ENCODE peak calls at places on chromosomes 13 and 19, in four cellular contexts. N, Q, Z and B are unnamed samples.

GRCh38 chr13:113086031-113086750 is 19.4 kb upstream of the F7 start:
- DNase-seq in N (no peak), Q (no peak), Z (no peak), B (no peak)

GRCh38 chr13:102172406-102172805 is 229.4 kb downstream of the FGF14 start:
- DNase-seq in N (no peak), Q (no peak), Z (no peak), B (no peak)

GRCh38 chr19:19409235-19410030 is 4.0 kb downstream of the GATAD2A start:
- DNase-seq in N (no peak), Q (no peak), Z (no peak), B (no peak)

GRCh38 chr19:39590265-39590664 is 12.1 kb upstream of the LGALS13 start:
- DNase-seq in N (no peak), Q (peak), Z (no peak), B (peak)

GRCh38 chr13:24528816-24529398 is 16.3 kb upstream of the PARP4 start:
- DNase-seq in N (no peak), Q (no peak), Z (no peak), B (no peak)

GRCh38 chr13:98835156-98835555 is 82.7 kb upstream of the SLC15A1 start:
- DNase-seq in N (no peak), Q (no peak), Z (no peak), B (no peak)

GRCh38 chr13:93227280-93227905 is 786 bp downstream of the GPC6 start:
- DNase-seq in N (peak), Q (peak), Z (no peak), B (no peak)

GRCh38 chr19:41352609-41353465 is 885 bp downstream of the TGFB1 start:
- DNase-seq in N (peak), Q (peak), Z (peak), B (peak)

GRCh38 chr19:1259206-1259872 is 9.8 kb upstream of the CIRBP start:
- DNase-seq in N (peak), Q (peak), Z (no peak), B (no peak)

GRCh38 chr13:84609716-84610115 is 727.4 kb upstream of the SLITRK1 start:
- DNase-seq in N (no peak), Q (peak), Z (no peak), B (no peak)

GRCh38 chr19:54247106-54247930 is 4.7 kb upstream of the LILRA6 start:
- DNase-seq in N (no peak), Q (no peak), Z (no peak), B (no peak)

GRCh38 chr13:42036711-42037110 is 11.7 kb upstream of the DGKH start:
- DNase-seq in N (no peak), Q (no peak), Z (no peak), B (no peak)

GRCh38 chr13:105925496-105925895 is 610.0 kb downstream of the EFNB2 start:
- DNase-seq in N (no peak), Q (peak), Z (no peak), B (no peak)

GRCh38 chr13:95355491-95355890 is 54.2 kb upstream of the ABCC4 start:
- DNase-seq in N (no peak), Q (peak), Z (no peak), B (no peak)

GRCh38 chr13:28761586-28761985 is 42.8 kb upstream of the SLC46A3 start:
- DNase-seq in N (no peak), Q (no peak), Z (no peak), B (no peak)

GRCh38 chr19:27746691-27747380 is 1466.1 kb downstream of the UQCRFS1 start:
- DNase-seq in N (no peak), Q (peak), Z (peak), B (peak)

GRCh38 chr19:51712461-51713081 is 11.2 kb downstream of the HAS1 start:
- DNase-seq in N (no peak), Q (peak), Z (peak), B (no peak)

GRCh38 chr13:19150712-19151228 is 30.9 kb downstream of the TUBA3C start:
- DNase-seq in N (no peak), Q (no peak), Z (no peak), B (no peak)

GRCh38 chr19:55283548-55284393 is at the start of gene BRSK1:
- DNase-seq in N (no peak), Q (peak), Z (peak), B (peak)

GRCh38 chr13:80931118-80931517 is 590.2 kb upstream of the SPRY2 start:
- DNase-seq in N (no peak), Q (peak), Z (no peak), B (no peak)

GRCh38 chr13:71704650-71705049 is 162.4 kb downstream of the DACH1 start:
- DNase-seq in N (no peak), Q (peak), Z (no peak), B (no peak)

GRCh38 chr13:97116754-97117153 is 105.4 kb upstream of the MBNL2 start:
- DNase-seq in N (no peak), Q (peak), Z (no peak), B (no peak)

GRCh38 chr13:113974304-113975281 is 717 bp upstream of the C13orf46 start:
- DNase-seq in N (peak), Q (no peak), Z (no peak), B (no peak)

DNA sequence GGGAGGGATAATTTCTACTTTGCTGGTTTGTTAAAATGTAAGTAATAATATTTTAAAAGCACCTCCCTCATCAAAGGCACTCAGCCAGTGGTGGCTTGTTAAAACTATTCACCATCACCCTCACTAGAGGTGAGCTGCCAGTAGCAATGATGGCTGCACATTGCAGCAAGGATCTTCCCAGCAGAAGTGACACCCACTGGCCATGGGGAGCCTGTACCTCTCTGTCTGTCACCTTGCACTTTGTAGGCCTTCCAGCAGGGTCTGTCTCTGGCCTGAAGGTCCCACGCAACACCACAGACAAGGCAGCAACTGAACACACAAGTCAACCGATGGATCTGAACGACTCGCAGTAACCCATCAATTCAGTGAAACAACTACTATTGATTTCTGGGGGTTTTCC is 47.3 kb upstream of the C13orf42 start:
- DNase-seq in N (no peak), Q (no peak), Z (no peak), B (no peak)
- TF ChIP-seq CTCF in N (no peak), Q (no peak), Z (no peak), B (no peak)

DNA sequence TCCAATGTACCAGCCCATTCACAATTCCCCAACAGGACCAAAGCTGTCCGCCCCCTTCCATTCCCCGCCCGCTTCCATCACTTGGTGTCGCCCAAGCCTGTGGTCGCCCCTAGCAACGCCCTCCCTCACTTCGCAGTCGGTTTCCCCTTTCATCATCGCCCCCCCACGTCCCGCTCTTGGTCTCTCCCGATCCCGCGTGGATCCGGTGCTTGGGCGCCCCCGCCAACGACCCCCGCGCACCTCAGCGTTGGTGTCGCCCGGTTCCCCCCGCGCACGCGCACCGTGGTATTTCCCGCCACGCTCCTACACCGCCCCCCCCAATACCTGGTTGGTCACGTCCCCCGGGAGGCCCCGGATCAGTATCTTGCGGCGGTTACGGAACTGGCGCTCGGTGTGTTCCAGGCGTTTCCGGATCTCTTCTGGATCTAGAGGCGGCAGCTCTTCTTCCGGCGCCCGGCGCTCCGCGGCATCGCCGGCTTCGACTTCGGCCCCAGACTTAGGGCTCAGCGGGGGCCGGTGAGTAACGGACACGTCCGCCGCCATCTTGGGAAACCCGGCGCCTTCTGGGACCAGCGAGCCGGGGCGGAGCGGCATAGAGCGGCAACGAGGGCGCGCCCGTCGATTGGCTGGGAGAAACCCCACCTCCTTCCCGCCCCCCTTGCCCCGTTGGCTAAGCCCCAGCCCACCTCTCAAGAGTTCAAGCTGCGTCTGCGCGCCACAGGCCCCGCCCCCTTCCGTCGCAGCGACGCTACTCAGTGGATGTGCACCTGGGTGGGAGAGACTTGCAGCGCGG is at the start of gene RAVER1:
- DNase-seq in N (peak), Q (peak), Z (peak), B (peak)
- TF ChIP-seq CTCF in N (no peak), Q (no peak), Z (no peak), B (no peak)

GRCh38 chr13:52452470-52452869 is 2.0 kb upstream of the VPS36 start:
- DNase-seq in N (no peak), Q (no peak), Z (no peak), B (no peak)

GRCh38 chr13:52449323-52450011 is 967 bp downstream of the VPS36 start:
- DNase-seq in N (no peak), Q (no peak), Z (no peak), B (no peak)

GRCh38 chr13:52450012-52450792 is at the start of gene VPS36:
- DNase-seq in N (peak), Q (peak), Z (peak), B (peak)

GRCh38 chr13:52447815-52448552 is 2.5 kb downstream of the VPS36 start:
- DNase-seq in N (no peak), Q (no peak), Z (no peak), B (no peak)

GRCh38 chr13:52450793-52451116 is 321 bp upstream of the VPS36 start:
- DNase-seq in N (no peak), Q (no peak), Z (no peak), B (no peak)
- TF ChIP-seq CTCF in N (no peak), Q (no peak), Z (no peak), B (no peak)

GRCh38 chr13:48093588-48093987 is 1.3 kb downstream of the MED4 start:
- DNase-seq in N (no peak), Q (no peak), Z (no peak), B (no peak)
- TF ChIP-seq CTCF in N (no peak), Q (no peak), Z (no peak), B (no peak)

DNA sequence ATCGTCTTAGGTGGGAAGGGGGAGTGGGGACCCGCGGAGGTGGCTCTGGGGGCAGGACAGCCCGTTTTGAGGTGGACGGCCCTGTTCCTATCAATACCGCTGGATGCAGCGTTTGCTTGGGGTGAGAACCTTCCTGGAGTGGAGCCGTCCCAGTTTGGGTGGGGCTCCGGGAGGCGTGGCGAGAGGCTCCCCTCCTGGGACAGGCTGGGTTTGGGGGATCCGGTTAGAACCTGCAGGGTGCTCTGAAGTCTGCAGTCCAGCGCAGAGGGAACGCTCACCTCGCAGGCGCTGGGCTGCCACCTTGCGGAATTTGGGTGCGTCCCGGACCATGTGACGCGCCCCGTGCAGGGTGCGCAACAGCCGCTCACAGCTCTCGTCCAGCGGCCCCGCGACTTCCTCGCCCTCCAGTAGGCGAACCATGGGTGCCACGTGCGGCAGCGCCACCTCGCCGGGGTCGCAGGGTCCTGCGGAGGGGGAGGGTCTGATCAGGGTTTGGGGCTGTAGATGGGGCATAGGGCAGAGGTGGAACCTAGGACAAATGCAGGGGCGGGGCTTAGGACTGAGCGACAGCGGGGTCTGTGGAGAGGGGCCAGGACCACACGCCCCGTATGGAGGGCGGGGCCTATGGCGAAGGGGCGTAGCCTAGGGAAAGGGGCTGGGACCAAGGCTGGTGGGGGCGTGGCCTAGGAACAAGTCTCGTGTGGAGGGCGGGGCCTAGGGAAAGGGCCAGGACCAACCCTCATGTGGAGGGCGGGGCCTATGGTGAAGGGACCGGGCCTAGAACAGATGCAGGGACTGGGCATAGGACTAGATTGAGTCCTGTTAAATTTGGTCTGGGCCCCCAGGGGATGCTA is 13.8 kb downstream of the SH2D3A start:
- DNase-seq in N (peak), Q (peak), Z (peak), B (peak)
- TF ChIP-seq CTCF in N (peak), Q (peak), Z (peak), B (peak)

DNA sequence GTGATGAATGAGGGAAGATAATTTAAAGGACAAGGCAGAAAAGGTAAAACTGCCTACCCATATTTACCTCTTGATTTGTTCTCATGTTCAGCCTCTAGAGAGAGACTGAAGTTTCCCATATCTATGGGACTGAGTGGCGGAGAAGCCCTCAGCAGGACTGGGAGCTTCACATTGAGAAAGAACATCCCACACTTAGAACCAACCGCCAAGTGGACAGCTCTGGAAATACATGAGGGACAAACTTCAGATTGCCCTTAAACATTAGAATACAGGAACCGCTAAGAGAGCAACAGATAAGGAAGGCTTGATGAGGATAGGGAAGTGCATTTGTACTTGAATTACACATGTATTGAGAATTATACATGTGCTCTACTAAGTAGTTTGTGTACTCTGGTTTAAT is 316.0 kb upstream of the MIR17HG start:
- DNase-seq in N (no peak), Q (no peak), Z (no peak), B (no peak)
- TF ChIP-seq CTCF in N (no peak), Q (no peak), Z (no peak), B (no peak)

GRCh38 chr19:44747739-44748425 is 626 bp upstream of the BCL3 start:
- DNase-seq in N (peak), Q (peak), Z (peak), B (no peak)

GRCh38 chr19:44749994-44750393 is 1.5 kb downstream of the BCL3 start:
- DNase-seq in N (no peak), Q (no peak), Z (no peak), B (no peak)

GRCh38 chr19:44749318-44749717 is 810 bp downstream of the BCL3 start:
- DNase-seq in N (no peak), Q (no peak), Z (no peak), B (no peak)

GRCh38 chr19:44746946-44747738 is 1.4 kb upstream of the BCL3 start:
- DNase-seq in N (peak), Q (peak), Z (peak), B (peak)

DNA sequence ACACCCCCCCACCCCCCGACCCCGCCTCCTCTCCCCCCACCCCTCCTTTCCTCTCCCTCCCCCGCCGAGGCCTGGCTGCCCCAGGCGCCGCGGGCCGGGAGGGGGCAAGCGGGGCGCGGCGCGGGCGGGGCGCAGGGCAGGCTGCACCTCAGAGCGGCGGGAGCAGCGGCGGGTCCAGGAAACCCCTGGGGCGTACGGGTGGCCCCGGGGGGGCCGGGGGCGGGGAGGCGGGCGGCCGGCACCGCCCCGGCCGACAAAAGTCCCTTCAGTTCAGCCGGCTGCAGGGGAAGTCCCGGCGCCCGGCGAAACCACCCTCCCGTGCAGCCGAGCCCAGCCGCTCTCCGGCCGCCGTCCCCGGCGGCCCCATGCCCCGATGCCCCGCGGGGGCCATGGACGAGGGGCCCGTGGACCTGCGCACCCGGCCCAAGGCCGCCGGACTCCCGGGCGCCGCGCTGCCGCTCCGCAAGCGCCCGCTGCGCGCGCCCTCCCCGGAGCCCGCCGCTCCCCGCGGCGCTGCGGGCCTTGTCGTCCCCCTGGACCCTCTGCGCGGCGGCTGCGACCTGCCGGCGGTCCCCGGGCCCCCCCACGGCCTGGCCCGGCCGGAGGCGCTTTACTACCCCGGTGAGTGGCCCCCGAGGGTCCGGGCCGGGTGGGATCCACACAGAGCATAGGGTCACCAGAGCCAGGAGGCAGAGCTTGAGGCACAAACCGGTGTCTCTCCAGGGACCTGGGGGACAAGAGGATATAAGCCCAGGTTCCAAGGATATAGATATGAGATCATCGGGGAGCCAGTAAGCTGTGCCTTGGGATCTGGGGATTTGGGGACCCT is at the start of gene BCL3:
- DNase-seq in N (peak), Q (peak), Z (peak), B (no peak)
- TF ChIP-seq CTCF in N (no peak), Q (no peak), Z (no peak), B (no peak)

GRCh38 chr13:34803756-34804155 is 138.3 kb upstream of the NBEA start:
- DNase-seq in N (no peak), Q (no peak), Z (no peak), B (no peak)
- TF ChIP-seq CTCF in N (no peak), Q (no peak), Z (no peak), B (no peak)

GRCh38 chr19:50206191-50206590 is 2.8 kb downstream of the MYH14 start:
- DNase-seq in N (no peak), Q (no peak), Z (no peak), B (no peak)

GRCh38 chr19:50207730-50208129 is 4.3 kb downstream of the MYH14 start:
- DNase-seq in N (no peak), Q (no peak), Z (no peak), B (no peak)

GRCh38 chr19:50204811-50205675 is 1.6 kb downstream of the MYH14 start:
- DNase-seq in N (no peak), Q (no peak), Z (no peak), B (peak)

GRCh38 chr19:50204081-50204428 is 633 bp downstream of the MYH14 start:
- DNase-seq in N (no peak), Q (no peak), Z (no peak), B (no peak)

GRCh38 chr19:50205681-50206138 is 2.3 kb downstream of the MYH14 start:
- DNase-seq in N (no peak), Q (no peak), Z (no peak), B (no peak)
- TF ChIP-seq CTCF in N (no peak), Q (no peak), Z (no peak), B (no peak)

DNA sequence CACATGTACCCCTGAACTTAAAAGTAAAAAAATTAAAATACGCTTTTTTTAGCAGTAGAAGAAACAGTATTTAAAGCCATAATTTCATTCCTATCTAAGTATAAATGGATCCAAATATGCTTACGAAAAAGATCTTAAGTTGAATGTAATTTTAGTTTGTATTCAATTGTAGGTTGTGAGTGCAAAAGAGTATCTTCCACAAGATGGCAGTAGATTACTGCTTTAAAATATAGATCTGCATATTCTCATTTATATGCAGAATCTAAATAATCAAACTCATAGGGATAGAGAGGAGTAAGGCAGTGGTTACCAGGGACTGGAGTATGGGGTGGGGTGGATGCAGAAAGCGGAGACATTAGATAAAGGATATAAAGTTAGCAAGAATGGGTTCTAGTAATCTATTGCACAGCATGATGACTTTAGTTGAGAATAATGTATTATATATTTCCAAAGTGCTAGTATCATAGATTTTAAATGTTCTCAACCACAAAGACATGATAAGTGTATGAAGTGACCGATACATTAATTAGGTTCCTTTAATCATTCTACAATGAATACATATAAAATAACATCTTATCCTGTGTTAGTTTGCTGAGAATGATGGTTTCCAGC is 14.2 kb downstream of the OR7A17 start:
- DNase-seq in N (no peak), Q (peak), Z (no peak), B (no peak)
- TF ChIP-seq CTCF in N (peak), Q (peak), Z (no peak), B (peak)